ENCODE peak calls at places on chromosome 16, in six cellular contexts. B is KBM-7; F is HS-5; M is activated CD4-positive, alpha-beta T cell treated with anti-CD3 and anti-CD28 coated beads for 48 hours; K is T-helper 9 cell; I is NCI-H1105 treated with DMSO at 0.1 percent for 48 hours. C is an unnamed sample.

GRCh38 chr16:52470601-52471000 is 76.3 kb downstream of the TOX3 start:
- DNase-seq in B (no peak), F (no peak), M (no peak), K (no peak), I (peak; percentile 99), C (no peak)

GRCh38 chr16:86570542-86571196 is 4.0 kb downstream of the FOXC2 start:
- DNase-seq in B (no peak), F (no peak), M (no peak), K (no peak), I (no peak), C (no peak)

GRCh38 chr16:28258571-28258970 is 33.8 kb upstream of the SBK1 start:
- DNase-seq in B (no peak), F (no peak), M (no peak), K (no peak), I (no peak), C (peak; percentile 54)

GRCh38 chr16:10749680-10750035 is 6.0 kb downstream of the NUBP1 start:
- DNase-seq in B (no peak), F (peak; percentile 6), M (peak; percentile 43), K (no peak), I (no peak), C (no peak)

GRCh38 chr16:69872888-69873287 is 78.2 kb upstream of the CLEC18A start:
- DNase-seq in B (no peak), F (no peak), M (no peak), K (no peak), I (no peak), C (no peak)

GRCh38 chr16:24701521-24701951 is 27.9 kb upstream of the TNRC6A start:
- DNase-seq in B (no peak), F (no peak), M (no peak), K (no peak), I (no peak), C (no peak)

GRCh38 chr16:1979271-1980025 is 1.8 kb downstream of the NOXO1 start:
- DNase-seq in B (no peak), F (no peak), M (peak; percentile 55), K (no peak), I (no peak), C (no peak)

GRCh38 chr16:84442416-84443145 is 61.9 kb downstream of the MEAK7 start:
- DNase-seq in B (no peak), F (no peak), M (no peak), K (no peak), I (no peak), C (no peak)

GRCh38 chr16:49519741-49520140 is 146.1 kb downstream of the C16orf78 start:
- DNase-seq in B (no peak), F (no peak), M (no peak), K (no peak), I (no peak), C (no peak)

GRCh38 chr16:2737238-2737605 is 15.2 kb upstream of the SRRM2 start:
- DNase-seq in B (no peak), F (no peak), M (no peak), K (no peak), I (no peak), C (no peak)

GRCh38 chr16:89217388-89218191 is at the start of gene ZNF778:
- DNase-seq in B (peak; percentile 90), F (peak; percentile 23), M (peak; percentile 84), K (peak; percentile 70), I (peak; percentile 41), C (peak; percentile 97)

GRCh38 chr16:57634171-57634570 is 5.7 kb downstream of the ADGRG1 start:
- DNase-seq in B (no peak), F (no peak), M (no peak), K (no peak), I (no peak), C (no peak)

GRCh38 chr16:30609002-30609927 is 924 bp downstream of the ZNF689 start:
- DNase-seq in B (peak; percentile 58), F (no peak), M (peak; percentile 60), K (no peak), I (peak; percentile 44), C (peak; percentile 52)

GRCh38 chr16:79348521-79349306 is 251.8 kb downstream of the MAF start:
- DNase-seq in B (no peak), F (no peak), M (peak; percentile 50), K (no peak), I (no peak), C (no peak)

GRCh38 chr16:86214326-86215232 is 295.7 kb upstream of the FOXF1 start:
- DNase-seq in B (no peak), F (no peak), M (no peak), K (no peak), I (no peak), C (no peak)

GRCh38 chr16:4936181-4936990 is 562 bp downstream of the PPL start:
- DNase-seq in B (no peak), F (no peak), M (peak; percentile 17), K (no peak), I (peak; percentile 30), C (no peak)

GRCh38 chr16:84465154-84465553 is 39.3 kb downstream of the MEAK7 start:
- DNase-seq in B (no peak), F (no peak), M (no peak), K (no peak), I (no peak), C (no peak)

GRCh38 chr16:28998837-28999236 is 14.0 kb downstream of the LAT start:
- DNase-seq in B (no peak), F (no peak), M (no peak), K (no peak), I (no peak), C (no peak)

GRCh38 chr16:88764913-88765349 is 20.1 kb downstream of the PIEZO1 start:
- DNase-seq in B (no peak), F (no peak), M (no peak), K (no peak), I (no peak), C (no peak)

GRCh38 chr16:11666108-11667055 is 1.9 kb upstream of the SNN start:
- DNase-seq in B (no peak), F (no peak), M (no peak), K (no peak), I (no peak), C (no peak)

GRCh38 chr16:21194771-21195301 is 16.5 kb downstream of the ZP2 start:
- DNase-seq in B (no peak), F (no peak), M (no peak), K (no peak), I (no peak), C (peak; percentile 22)

GRCh38 chr16:54359555-54359954 is 73.0 kb upstream of the IRX3 start:
- DNase-seq in B (no peak), F (no peak), M (no peak), K (no peak), I (no peak), C (no peak)

GRCh38 chr16:1498899-1499676 is 5.9 kb downstream of the TELO2 start:
- DNase-seq in B (no peak), F (no peak), M (no peak), K (no peak), I (no peak), C (no peak)

GRCh38 chr16:86059253-86060171 is 160.6 kb downstream of the IRF8 start:
- DNase-seq in B (no peak), F (no peak), M (no peak), K (no peak), I (no peak), C (peak; percentile 56)

GRCh38 chr16:69123894-69124293 is 8.5 kb downstream of the CHTF8 start:
- DNase-seq in B (peak; percentile 68), F (peak; percentile 49), M (peak; percentile 72), K (peak; percentile 55), I (peak; percentile 9), C (peak; percentile 63)

GRCh38 chr16:64182985-64183384 is 938.9 kb downstream of the CDH11 start:
- DNase-seq in B (no peak), F (no peak), M (no peak), K (no peak), I (no peak), C (no peak)

GRCh38 chr16:49659356-49659755 is 196.6 kb downstream of the ZNF423 start:
- DNase-seq in B (no peak), F (no peak), M (no peak), K (no peak), I (no peak), C (no peak)

GRCh38 chr16:46691720-46692119 is 2.3 kb downstream of the ORC6 start:
- DNase-seq in B (peak; percentile 61), F (no peak), M (no peak), K (no peak), I (no peak), C (no peak)

GRCh38 chr16:14121135-14121534 is 50.0 kb downstream of the MRTFB start:
- DNase-seq in B (peak; percentile 17), F (no peak), M (no peak), K (no peak), I (no peak), C (no peak)

GRCh38 chr16:54193656-54194007 is 93.0 kb downstream of the IRX3 start:
- DNase-seq in B (peak; percentile 95), F (peak; percentile 14), M (peak; percentile 66), K (no peak), I (peak; percentile 75), C (no peak)

GRCh38 chr16:54774768-54775167 is 155.9 kb upstream of the IRX5 start:
- DNase-seq in B (no peak), F (no peak), M (no peak), K (no peak), I (no peak), C (no peak)

GRCh38 chr16:27795992-27796614 is 246.2 kb downstream of the KATNIP start:
- DNase-seq in B (peak; percentile 40), F (no peak), M (peak; percentile 43), K (peak; percentile 16), I (no peak), C (no peak)

GRCh38 chr16:23374721-23375120 is 72.6 kb downstream of the SCNN1B start:
- DNase-seq in B (no peak), F (no peak), M (no peak), K (no peak), I (no peak), C (no peak)

GRCh38 chr16:85851034-85851780 is 47.8 kb upstream of the IRF8 start:
- DNase-seq in B (no peak), F (no peak), M (no peak), K (no peak), I (no peak), C (no peak)

GRCh38 chr16:66728117-66728787 is 23.2 kb downstream of the DYNC1LI2 start:
- DNase-seq in B (peak; percentile 75), F (no peak), M (no peak), K (no peak), I (peak; percentile 60), C (no peak)

GRCh38 chr16:88530051-88530857 is 39.9 kb upstream of the ZC3H18 start:
- DNase-seq in B (no peak), F (no peak), M (no peak), K (no peak), I (no peak), C (no peak)

GRCh38 chr16:55292491-55292890 is 31.5 kb upstream of the IRX6 start:
- DNase-seq in B (no peak), F (no peak), M (no peak), K (no peak), I (peak; percentile 22), C (no peak)

C was measured in frontal cortex.